ENCODE peak calls at places on chromosomes 5 and 9, in five cellular contexts. S is K562, T is GM12878, N is HCT116, H is SK-N-SH. Y is an unnamed sample.

GRCh38 chr9:121813811-121814210 is 162.4 kb downstream of the DAB2IP start:
- DNase-seq in H (no peak), N (no peak), T (no peak), S (no peak), Y (no peak)

GRCh38 chr9:130664191-130665028 is at the start of gene PRDM12:
- DNase-seq in N (no peak), T (no peak), S (no peak), H (peak), Y (no peak)

GRCh38 chr5:10602031-10602806 is 38.3 kb downstream of the ANKRD33B start:
- DNase-seq in T (no peak), S (peak), H (no peak), N (no peak), Y (no peak)

GRCh38 chr9:126630458-126631237 is 16.9 kb downstream of the LMX1B start:
- DNase-seq in N (no peak), H (no peak), S (no peak), T (no peak), Y (no peak)

GRCh38 chr5:177427211-177427822 is 841 bp downstream of the GRK6 start:
- DNase-seq in S (peak), N (no peak), H (peak), T (no peak), Y (no peak)

GRCh38 chr5:126122942-126123341 is 300.3 kb upstream of the GRAMD2B start:
- DNase-seq in T (no peak), N (no peak), S (no peak), H (no peak), Y (no peak)

GRCh38 chr9:3876553-3876952 is 350.8 kb upstream of the RFX3 start:
- DNase-seq in N (no peak), H (no peak), S (no peak), T (no peak), Y (no peak)

GRCh38 chr9:279674-280073 is 65.0 kb downstream of the DOCK8 start:
- DNase-seq in N (no peak), H (no peak), S (no peak), T (no peak), Y (no peak)

GRCh38 chr5:112689510-112689909 is 48.2 kb upstream of the APC start:
- DNase-seq in S (no peak), H (no peak), T (no peak), N (no peak), Y (no peak)

GRCh38 chr9:96556701-96557461 is 62.8 kb downstream of the CDC14B start:
- DNase-seq in H (no peak), N (no peak), S (no peak), T (no peak), Y (no peak)

GRCh38 chr5:68246802-68247201 is 31.2 kb downstream of the PIK3R1 start:
- DNase-seq in T (no peak), S (peak), N (no peak), H (no peak), Y (no peak)

GRCh38 chr9:70421272-70422180 is 7.1 kb upstream of the KLF9 start:
- DNase-seq in S (no peak), H (no peak), N (no peak), T (no peak), Y (no peak)

GRCh38 chr5:76378355-76378754 is 24.7 kb upstream of the IQGAP2 start:
- DNase-seq in H (no peak), N (no peak), T (no peak), S (no peak), Y (no peak)

GRCh38 chr9:24245988-24246387 is 299.7 kb downstream of the IZUMO3 start:
- DNase-seq in N (peak), T (no peak), H (peak), S (no peak), Y (no peak)

GRCh38 chr5:91162534-91163381 is 220.4 kb downstream of the ARRDC3 start:
- DNase-seq in T (peak), H (no peak), N (peak), S (no peak), Y (peak)

GRCh38 chr9:98879958-98880300 is 63.8 kb upstream of the COL15A1 start:
- DNase-seq in S (no peak), H (no peak), N (no peak), T (no peak), Y (no peak)

GRCh38 chr9:131986576-131986975 is 93.1 kb downstream of the MED27 start:
- DNase-seq in T (no peak), H (no peak), S (no peak), N (no peak), Y (no peak)

GRCh38 chr5:1846583-1846982 is 36.1 kb downstream of the IRX4 start:
- DNase-seq in S (no peak), T (no peak), H (no peak), N (no peak), Y (no peak)

GRCh38 chr9:131046093-131046380 is 37.1 kb downstream of the LAMC3 start:
- DNase-seq in N (no peak), H (no peak), S (no peak), T (no peak), Y (no peak)

GRCh38 chr9:91730806-91731205 is 219.2 kb downstream of the ROR2 start:
- DNase-seq in S (no peak), H (no peak), T (no peak), N (no peak), Y (no peak)

GRCh38 chr5:61702784-61703183 is 370.7 kb downstream of the ZSWIM6 start:
- DNase-seq in H (no peak), T (no peak), S (no peak), N (no peak), Y (no peak)

GRCh38 chr9:93059960-93060591 is 1.6 kb downstream of the SUSD3 start:
- DNase-seq in H (no peak), T (no peak), S (no peak), N (no peak), Y (no peak)

GRCh38 chr9:75200892-75201470 is 112.7 kb downstream of the OSTF1 start:
- DNase-seq in S (peak), H (peak), T (no peak), N (peak), Y (peak)

GRCh38 chr9:95084254-95084934 is 233.1 kb downstream of the FANCC start:
- DNase-seq in S (no peak), H (no peak), N (no peak), T (no peak), Y (no peak)

GRCh38 chr9:120368799-120369198 is 211.2 kb downstream of the CDK5RAP2 start:
- DNase-seq in S (peak), H (no peak), T (no peak), N (no peak), Y (no peak)

GRCh38 chr9:121445986-121446385 is 53.7 kb downstream of the GGTA1 start:
- DNase-seq in H (no peak), S (no peak), T (no peak), N (peak), Y (no peak)

GRCh38 chr5:58240286-58240685 is 219.6 kb downstream of the PLK2 start:
- DNase-seq in S (no peak), N (no peak), T (no peak), H (no peak), Y (no peak)

GRCh38 chr5:158351485-158352140 is 492.7 kb upstream of the CLINT1 start:
- DNase-seq in S (no peak), N (no peak), T (no peak), H (no peak), Y (no peak)

GRCh38 chr5:158354958-158355357 is 496.0 kb upstream of the CLINT1 start:
- DNase-seq in H (no peak), T (peak), N (no peak), S (no peak), Y (no peak)
- TF ChIP-seq ZBTB33 in H (no peak), T (no peak), N (no peak), S (no peak), Y (no peak)

GRCh38 chr9:112917027-112917986 is 26.6 kb upstream of the SLC46A2 start:
- DNase-seq in N (peak), S (no peak), H (no peak), T (no peak), Y (no peak)
- TF ChIP-seq ZBTB33 in N (no peak), S (no peak), H (no peak), T (no peak), Y (no peak)

DNA sequence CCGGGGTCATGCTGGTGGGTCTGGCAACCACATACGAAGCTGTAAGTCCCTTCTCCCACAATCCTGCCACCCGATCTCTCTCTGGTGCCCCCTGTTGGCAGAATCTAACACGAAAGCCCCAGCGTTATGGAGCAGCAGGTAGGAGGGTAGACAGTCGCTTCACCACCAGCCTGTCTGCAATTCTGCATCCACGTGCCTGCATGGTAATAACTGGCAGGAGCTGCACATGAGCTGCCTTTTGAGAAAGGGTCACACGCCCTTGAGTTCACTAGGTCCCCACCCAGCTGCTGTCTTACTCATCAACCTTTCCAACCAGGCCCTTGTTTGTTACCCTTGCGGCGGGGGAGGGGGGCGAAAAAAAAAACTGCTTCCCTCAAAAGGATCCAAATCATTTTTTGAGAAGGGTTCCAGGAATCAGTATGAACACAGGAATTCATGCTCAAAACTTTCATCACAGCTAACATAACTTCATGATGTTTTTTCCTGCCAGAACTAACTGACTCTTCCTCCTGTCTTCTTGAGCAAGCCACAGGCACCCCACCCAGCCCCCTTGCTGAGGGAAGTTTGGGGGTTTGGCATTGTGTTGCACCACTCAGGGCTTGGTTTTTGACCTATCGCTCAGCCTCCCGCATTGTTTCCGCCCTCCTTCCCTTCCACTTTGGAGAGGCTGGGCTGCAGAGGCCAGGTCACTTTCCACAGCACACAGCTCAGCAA is 19.6 kb upstream of the TMEM252 start:
- DNase-seq in N (peak), T (no peak), H (peak), S (peak), Y (peak)
- TF ChIP-seq ZBTB33 in N (no peak), T (no peak), H (no peak), S (no peak), Y (no peak)

GRCh38 chr5:179309383-179309670 is 35.9 kb downstream of the ADAMTS2 start:
- DNase-seq in T (no peak), S (no peak), N (no peak), H (no peak), Y (no peak)
- TF ChIP-seq ZBTB33 in T (no peak), S (no peak), N (no peak), H (no peak), Y (no peak)

GRCh38 chr9:87595605-87596004 is 97.9 kb downstream of the DAPK1 start:
- DNase-seq in S (no peak), T (no peak), N (no peak), H (no peak), Y (no peak)

GRCh38 chr9:87594218-87594617 is 96.6 kb downstream of the DAPK1 start:
- DNase-seq in N (no peak), T (no peak), H (no peak), S (no peak), Y (no peak)

GRCh38 chr9:87594662-87595061 is 97.0 kb downstream of the DAPK1 start:
- DNase-seq in N (no peak), T (no peak), H (no peak), S (no peak), Y (no peak)

GRCh38 chr9:87590996-87591395 is 93.3 kb downstream of the DAPK1 start:
- DNase-seq in H (no peak), T (no peak), S (no peak), N (no peak), Y (no peak)

GRCh38 chr9:87592554-87593394 is 95.1 kb downstream of the DAPK1 start:
- DNase-seq in T (no peak), S (peak), H (no peak), N (no peak), Y (no peak)
- TF ChIP-seq ZBTB33 in T (no peak), S (no peak), H (no peak), N (no peak), Y (no peak)

DNA sequence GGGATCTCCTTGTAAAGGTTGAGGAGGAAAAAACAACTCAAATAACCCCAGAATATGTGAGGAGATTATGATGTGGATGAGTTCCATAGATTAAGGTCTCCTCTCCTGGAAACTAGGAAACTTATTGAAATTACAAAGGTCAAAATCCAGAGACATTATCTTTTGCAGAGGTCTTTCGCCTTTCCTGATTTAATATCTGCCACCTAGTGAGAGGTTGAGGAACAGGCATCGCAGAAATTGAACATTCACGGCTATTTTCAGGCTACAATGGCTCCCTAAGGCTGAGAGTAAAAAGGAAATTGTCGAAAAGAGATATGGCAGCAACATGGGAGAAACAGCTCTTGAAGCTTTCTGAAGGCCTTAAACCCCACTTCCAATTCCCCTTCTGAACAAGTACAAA is 127.5 kb upstream of the PLCXD3 start:
- DNase-seq in H (no peak), S (no peak), N (peak), T (no peak), Y (no peak)
- TF ChIP-seq ZBTB33 in H (no peak), S (no peak), N (no peak), T (no peak), Y (no peak)

GRCh38 chr5:80608730-80609129 is 38.6 kb upstream of the ANKRD34B start:
- DNase-seq in S (no peak), N (no peak), H (no peak), T (no peak), Y (no peak)
- TF ChIP-seq ZBTB33 in S (no peak), N (no peak), H (no peak), T (no peak), Y (no peak)

DNA sequence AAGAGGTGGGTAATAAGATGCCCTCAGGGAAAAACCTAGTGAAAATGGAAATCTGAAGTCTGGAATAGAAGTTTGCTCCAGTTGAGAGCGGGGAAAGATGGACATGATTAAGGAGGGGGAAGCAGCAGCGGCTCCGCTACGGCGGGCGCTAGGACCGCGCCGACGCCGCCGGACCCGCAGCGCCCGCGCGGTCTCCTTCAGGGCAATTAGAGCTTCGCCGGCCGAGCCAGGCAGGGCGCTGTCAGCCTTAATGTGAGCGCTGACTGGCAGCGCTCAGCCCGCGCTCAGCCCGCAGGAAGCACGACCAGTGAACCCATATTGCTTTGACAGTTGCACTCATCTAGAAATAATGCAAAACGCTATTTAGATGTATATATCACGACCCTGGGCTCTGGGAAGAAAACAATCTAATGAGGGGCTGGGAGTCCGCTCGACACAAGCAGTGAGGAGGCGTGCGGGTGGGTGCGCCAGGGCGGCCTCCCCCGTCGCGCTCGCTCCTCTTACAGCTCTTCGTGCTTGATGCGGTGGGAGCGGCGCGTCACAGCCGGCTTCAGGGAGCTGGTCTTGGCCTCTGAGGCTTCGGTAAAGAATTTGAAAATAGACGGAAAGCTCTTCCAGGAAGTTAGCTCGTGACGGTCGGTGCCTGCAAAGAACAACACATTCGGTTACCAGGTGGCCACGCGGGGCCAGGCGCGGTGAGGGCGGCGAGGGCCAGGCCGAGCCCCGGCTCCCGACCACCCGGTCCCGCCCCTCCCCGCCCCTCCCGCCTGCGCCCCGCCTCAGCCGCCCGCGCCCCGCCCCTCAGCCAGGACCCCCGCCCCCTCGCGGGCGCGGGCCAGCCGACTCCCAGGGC is 37.7 kb downstream of the NR2F1 start:
- DNase-seq in H (peak), T (no peak), S (no peak), N (peak), Y (peak)
- TF ChIP-seq ZBTB33 in H (no peak), T (no peak), S (no peak), N (no peak), Y (no peak)

GRCh38 chr5:14078716-14079115 is 64.4 kb upstream of the TRIO start:
- DNase-seq in T (no peak), S (no peak), H (no peak), N (no peak), Y (no peak)

GRCh38 chr5:14076566-14076965 is 66.6 kb upstream of the TRIO start:
- DNase-seq in S (no peak), T (no peak), H (no peak), N (no peak), Y (no peak)

GRCh38 chr5:14081791-14082190 is 61.4 kb upstream of the TRIO start:
- DNase-seq in S (no peak), N (no peak), H (no peak), T (no peak), Y (no peak)

GRCh38 chr5:14075937-14076336 is 67.2 kb upstream of the TRIO start:
- DNase-seq in N (no peak), T (no peak), S (no peak), H (no peak), Y (no peak)

DNA sequence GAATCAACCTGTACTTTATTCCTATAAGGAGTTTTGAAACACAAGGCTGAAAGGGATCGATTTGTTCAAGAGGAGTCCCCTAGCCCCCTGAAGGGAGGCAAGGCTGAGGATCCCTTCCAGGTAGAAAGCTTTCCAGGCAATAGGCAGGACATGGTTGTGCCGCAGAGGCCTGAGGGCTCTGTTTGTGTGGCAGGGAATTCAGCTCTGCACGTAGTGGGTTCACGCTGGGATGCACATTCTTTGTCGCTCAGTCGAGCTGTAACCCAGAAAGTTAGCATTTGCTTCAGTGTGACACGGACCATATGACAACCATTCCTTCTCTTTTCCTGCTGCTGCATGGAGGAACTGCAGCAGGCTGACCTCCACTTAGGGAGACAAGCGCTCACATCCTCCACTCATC is 65.6 kb upstream of the TRIO start:
- DNase-seq in T (no peak), S (no peak), H (no peak), N (no peak), Y (no peak)
- TF ChIP-seq ZBTB33 in T (no peak), S (no peak), H (no peak), N (no peak), Y (no peak)